ENCODE peak calls at places on chromosomes 3 and 15, in four cellular contexts. One of them, this sample, is unnamed.

GRCh38 chr3:10950476-10951294 is 41.9 kb upstream of the SLC6A1 start:
- DNase-seq in amniotic stem cell: peak; percentile 30
- DNase-seq in MV-4-11: peak; percentile 45
- DNase-seq in GM19239: peak; percentile 17
- DNase-seq in this sample: peak; percentile 14

GRCh38 chr15:92666780-92667179 is 11.2 kb upstream of the FAM174B start:
- DNase-seq in amniotic stem cell: no peak
- DNase-seq in MV-4-11: no peak
- DNase-seq in GM19239: no peak
- DNase-seq in this sample: no peak

GRCh38 chr3:150469931-150470740 is 62.0 kb downstream of the TSC22D2 start:
- DNase-seq in amniotic stem cell: peak; percentile 9
- DNase-seq in MV-4-11: no peak
- DNase-seq in GM19239: no peak
- DNase-seq in this sample: peak; percentile 79

GRCh38 chr15:97036301-97036700 is 705.8 kb downstream of the NR2F2 start:
- DNase-seq in amniotic stem cell: no peak
- DNase-seq in MV-4-11: no peak
- DNase-seq in GM19239: no peak
- DNase-seq in this sample: no peak

GRCh38 chr3:130473416-130473815 is 43.6 kb upstream of the COL6A6 start:
- DNase-seq in amniotic stem cell: no peak
- DNase-seq in MV-4-11: no peak
- DNase-seq in GM19239: no peak
- DNase-seq in this sample: no peak

GRCh38 chr15:84142888-84143337 is 92.7 kb upstream of the GOLGA6L4 start:
- DNase-seq in amniotic stem cell: peak; percentile 60
- DNase-seq in MV-4-11: peak; percentile 78
- DNase-seq in GM19239: peak; percentile 59
- DNase-seq in this sample: peak; percentile 60

GRCh38 chr3:42713747-42714146 is 11.1 kb upstream of the HHATL start:
- DNase-seq in amniotic stem cell: no peak
- DNase-seq in MV-4-11: peak; percentile 23
- DNase-seq in GM19239: no peak
- DNase-seq in this sample: no peak

GRCh38 chr3:14403636-14404395 is 1.4 kb downstream of the SLC6A6 start:
- DNase-seq in amniotic stem cell: no peak
- DNase-seq in MV-4-11: peak; percentile 49
- DNase-seq in GM19239: no peak
- DNase-seq in this sample: no peak

GRCh38 chr3:55376753-55377347 is 110.3 kb downstream of the WNT5A start:
- DNase-seq in amniotic stem cell: no peak
- DNase-seq in MV-4-11: no peak
- DNase-seq in GM19239: no peak
- DNase-seq in this sample: no peak

GRCh38 chr15:66841953-66842681 is 140.1 kb downstream of the SMAD6 start:
- DNase-seq in amniotic stem cell: peak; percentile 82
- DNase-seq in MV-4-11: no peak
- DNase-seq in GM19239: no peak
- DNase-seq in this sample: peak; percentile 91

GRCh38 chr3:61589856-61590255 is 28.5 kb downstream of the PTPRG start:
- DNase-seq in amniotic stem cell: no peak
- DNase-seq in MV-4-11: peak; percentile 4
- DNase-seq in GM19239: no peak
- DNase-seq in this sample: peak; percentile 26

GRCh38 chr15:85623648-85624047 is 171.1 kb downstream of the KLHL25 start:
- DNase-seq in amniotic stem cell: no peak
- DNase-seq in MV-4-11: peak; percentile 90
- DNase-seq in GM19239: no peak
- DNase-seq in this sample: peak; percentile 35

GRCh38 chr3:169264711-169265110 is 398.8 kb downstream of the MECOM start:
- DNase-seq in amniotic stem cell: no peak
- DNase-seq in MV-4-11: no peak
- DNase-seq in GM19239: no peak
- DNase-seq in this sample: peak; percentile 70

GRCh38 chr3:107110596-107111305 is 266.5 kb upstream of the CCDC54 start:
- DNase-seq in amniotic stem cell: no peak
- DNase-seq in MV-4-11: no peak
- DNase-seq in GM19239: no peak
- DNase-seq in this sample: no peak

GRCh38 chr3:14286887-14287496 is 108.4 kb downstream of the LSM3 start:
- DNase-seq in amniotic stem cell: no peak
- DNase-seq in MV-4-11: peak; percentile 36
- DNase-seq in GM19239: no peak
- DNase-seq in this sample: no peak

GRCh38 chr15:64596701-64597468 is 136.5 kb downstream of the ZNF609 start:
- DNase-seq in amniotic stem cell: no peak
- DNase-seq in MV-4-11: peak; percentile 5
- DNase-seq in GM19239: peak; percentile 31
- DNase-seq in this sample: peak; percentile 70

This sample was measured in NCI-H226.